ENCODE peak calls at places on chromosomes 2 and 18, in eight cellular contexts. One of them, this sample, is unnamed.

GRCh38 chr2:61135510-61135909 is 26.5 kb upstream of the C2orf74 start:
- DNase-seq in NCI-H2171: no peak
- DNase-seq in stimulated activated CD8-positive, alpha-beta memory T cell treated with anti-CD3 and anti-CD28 coated beads, Interleukin-7, amount 100 ng/mL, for 1 hour: no peak
- DNase-seq in T-helper 2 cell: no peak
- DNase-seq in fibroblast of the aortic adventitia: peak
- DNase-seq in right cardiac atrium: no peak
- DNase-seq in HepG2: peak
- DNase-seq in NCI-H1105 treated with DMSO at 0.1 percent for 48 hours: peak
- DNase-seq in this sample: peak

GRCh38 chr2:239721531-239721930 is 303.6 kb downstream of the NDUFA10 start:
- DNase-seq in NCI-H1105 treated with DMSO at 0.1 percent for 48 hours: no peak
- DNase-seq in HepG2: no peak
- DNase-seq in stimulated activated CD8-positive, alpha-beta memory T cell treated with anti-CD3 and anti-CD28 coated beads, Interleukin-7, amount 100 ng/mL, for 1 hour: no peak
- DNase-seq in T-helper 2 cell: no peak
- DNase-seq in NCI-H2171: no peak
- DNase-seq in right cardiac atrium: peak
- DNase-seq in fibroblast of the aortic adventitia: no peak
- DNase-seq in this sample: no peak

GRCh38 chr2:85582467-85582866 is 1.8 kb upstream of the VAMP5 start:
- DNase-seq in T-helper 2 cell: no peak
- DNase-seq in fibroblast of the aortic adventitia: no peak
- DNase-seq in HepG2: no peak
- DNase-seq in right cardiac atrium: no peak
- DNase-seq in NCI-H2171: no peak
- DNase-seq in NCI-H1105 treated with DMSO at 0.1 percent for 48 hours: no peak
- DNase-seq in stimulated activated CD8-positive, alpha-beta memory T cell treated with anti-CD3 and anti-CD28 coated beads, Interleukin-7, amount 100 ng/mL, for 1 hour: no peak
- DNase-seq in this sample: no peak

GRCh38 chr2:21793461-21793860 is 669.7 kb downstream of the TDRD15 start:
- DNase-seq in NCI-H1105 treated with DMSO at 0.1 percent for 48 hours: no peak
- DNase-seq in HepG2: no peak
- DNase-seq in right cardiac atrium: no peak
- DNase-seq in fibroblast of the aortic adventitia: no peak
- DNase-seq in stimulated activated CD8-positive, alpha-beta memory T cell treated with anti-CD3 and anti-CD28 coated beads, Interleukin-7, amount 100 ng/mL, for 1 hour: no peak
- DNase-seq in T-helper 2 cell: no peak
- DNase-seq in NCI-H2171: no peak
- DNase-seq in this sample: no peak

GRCh38 chr2:67581751-67582150 is 184.6 kb downstream of the ETAA1 start:
- DNase-seq in right cardiac atrium: no peak
- DNase-seq in T-helper 2 cell: no peak
- DNase-seq in stimulated activated CD8-positive, alpha-beta memory T cell treated with anti-CD3 and anti-CD28 coated beads, Interleukin-7, amount 100 ng/mL, for 1 hour: no peak
- DNase-seq in NCI-H2171: no peak
- DNase-seq in NCI-H1105 treated with DMSO at 0.1 percent for 48 hours: no peak
- DNase-seq in fibroblast of the aortic adventitia: no peak
- DNase-seq in HepG2: no peak
- DNase-seq in this sample: no peak

GRCh38 chr2:26598336-26599006 is 42.7 kb downstream of the CIB4 start:
- DNase-seq in HepG2: no peak
- DNase-seq in T-helper 2 cell: no peak
- DNase-seq in NCI-H2171: no peak
- DNase-seq in stimulated activated CD8-positive, alpha-beta memory T cell treated with anti-CD3 and anti-CD28 coated beads, Interleukin-7, amount 100 ng/mL, for 1 hour: no peak
- DNase-seq in fibroblast of the aortic adventitia: no peak
- DNase-seq in right cardiac atrium: no peak
- DNase-seq in NCI-H1105 treated with DMSO at 0.1 percent for 48 hours: no peak
- DNase-seq in this sample: no peak

GRCh38 chr2:207315131-207315530 is 149.4 kb upstream of the KLF7 start:
- DNase-seq in right cardiac atrium: no peak
- DNase-seq in stimulated activated CD8-positive, alpha-beta memory T cell treated with anti-CD3 and anti-CD28 coated beads, Interleukin-7, amount 100 ng/mL, for 1 hour: no peak
- DNase-seq in fibroblast of the aortic adventitia: no peak
- DNase-seq in NCI-H2171: no peak
- DNase-seq in NCI-H1105 treated with DMSO at 0.1 percent for 48 hours: no peak
- DNase-seq in HepG2: no peak
- DNase-seq in T-helper 2 cell: no peak
- DNase-seq in this sample: no peak

GRCh38 chr2:46493241-46493970 is 14.0 kb downstream of the TMEM247 start:
- DNase-seq in fibroblast of the aortic adventitia: peak
- DNase-seq in T-helper 2 cell: no peak
- DNase-seq in right cardiac atrium: no peak
- DNase-seq in NCI-H2171: no peak
- DNase-seq in stimulated activated CD8-positive, alpha-beta memory T cell treated with anti-CD3 and anti-CD28 coated beads, Interleukin-7, amount 100 ng/mL, for 1 hour: no peak
- DNase-seq in NCI-H1105 treated with DMSO at 0.1 percent for 48 hours: no peak
- DNase-seq in HepG2: no peak
- DNase-seq in this sample: no peak

GRCh38 chr2:63881208-63881607 is 39.5 kb downstream of the UGP2 start:
- DNase-seq in T-helper 2 cell: no peak
- DNase-seq in NCI-H2171: no peak
- DNase-seq in HepG2: no peak
- DNase-seq in stimulated activated CD8-positive, alpha-beta memory T cell treated with anti-CD3 and anti-CD28 coated beads, Interleukin-7, amount 100 ng/mL, for 1 hour: no peak
- DNase-seq in fibroblast of the aortic adventitia: no peak
- DNase-seq in right cardiac atrium: no peak
- DNase-seq in NCI-H1105 treated with DMSO at 0.1 percent for 48 hours: no peak
- DNase-seq in this sample: peak

GRCh38 chr18:78601349-78601748 is 378.3 kb upstream of the SALL3 start:
- DNase-seq in T-helper 2 cell: no peak
- DNase-seq in fibroblast of the aortic adventitia: no peak
- DNase-seq in stimulated activated CD8-positive, alpha-beta memory T cell treated with anti-CD3 and anti-CD28 coated beads, Interleukin-7, amount 100 ng/mL, for 1 hour: no peak
- DNase-seq in right cardiac atrium: no peak
- DNase-seq in NCI-H2171: no peak
- DNase-seq in NCI-H1105 treated with DMSO at 0.1 percent for 48 hours: no peak
- DNase-seq in HepG2: no peak
- DNase-seq in this sample: no peak

GRCh38 chr2:18132697-18133096 is 254.2 kb downstream of the KCNS3 start:
- DNase-seq in NCI-H1105 treated with DMSO at 0.1 percent for 48 hours: no peak
- DNase-seq in NCI-H2171: no peak
- DNase-seq in T-helper 2 cell: no peak
- DNase-seq in HepG2: no peak
- DNase-seq in right cardiac atrium: no peak
- DNase-seq in fibroblast of the aortic adventitia: no peak
- DNase-seq in stimulated activated CD8-positive, alpha-beta memory T cell treated with anti-CD3 and anti-CD28 coated beads, Interleukin-7, amount 100 ng/mL, for 1 hour: no peak
- DNase-seq in this sample: no peak

GRCh38 chr18:36181386-36181785 is 5.9 kb upstream of the MOCOS start:
- DNase-seq in NCI-H2171: no peak
- DNase-seq in fibroblast of the aortic adventitia: no peak
- DNase-seq in T-helper 2 cell: no peak
- DNase-seq in right cardiac atrium: no peak
- DNase-seq in NCI-H1105 treated with DMSO at 0.1 percent for 48 hours: no peak
- DNase-seq in stimulated activated CD8-positive, alpha-beta memory T cell treated with anti-CD3 and anti-CD28 coated beads, Interleukin-7, amount 100 ng/mL, for 1 hour: no peak
- DNase-seq in HepG2: peak
- DNase-seq in this sample: no peak

GRCh38 chr2:188819781-188820180 is 154.4 kb upstream of the COL3A1 start:
- DNase-seq in HepG2: no peak
- DNase-seq in NCI-H1105 treated with DMSO at 0.1 percent for 48 hours: no peak
- DNase-seq in right cardiac atrium: no peak
- DNase-seq in T-helper 2 cell: no peak
- DNase-seq in stimulated activated CD8-positive, alpha-beta memory T cell treated with anti-CD3 and anti-CD28 coated beads, Interleukin-7, amount 100 ng/mL, for 1 hour: no peak
- DNase-seq in fibroblast of the aortic adventitia: peak
- DNase-seq in NCI-H2171: no peak
- DNase-seq in this sample: no peak

GRCh38 chr18:75143851-75144250 is 65.1 kb downstream of the PTGR3 start:
- DNase-seq in NCI-H1105 treated with DMSO at 0.1 percent for 48 hours: no peak
- DNase-seq in fibroblast of the aortic adventitia: no peak
- DNase-seq in right cardiac atrium: no peak
- DNase-seq in stimulated activated CD8-positive, alpha-beta memory T cell treated with anti-CD3 and anti-CD28 coated beads, Interleukin-7, amount 100 ng/mL, for 1 hour: no peak
- DNase-seq in HepG2: no peak
- DNase-seq in NCI-H2171: no peak
- DNase-seq in T-helper 2 cell: no peak
- DNase-seq in this sample: no peak

GRCh38 chr2:209976698-209977385 is 25.6 kb upstream of the RPE start:
- DNase-seq in HepG2: no peak
- DNase-seq in NCI-H1105 treated with DMSO at 0.1 percent for 48 hours: no peak
- DNase-seq in stimulated activated CD8-positive, alpha-beta memory T cell treated with anti-CD3 and anti-CD28 coated beads, Interleukin-7, amount 100 ng/mL, for 1 hour: no peak
- DNase-seq in T-helper 2 cell: no peak
- DNase-seq in NCI-H2171: no peak
- DNase-seq in right cardiac atrium: no peak
- DNase-seq in fibroblast of the aortic adventitia: no peak
- DNase-seq in this sample: no peak

GRCh38 chr2:88016948-88017779 is 817 bp upstream of the RNU2-63P start:
- DNase-seq in fibroblast of the aortic adventitia: peak
- DNase-seq in T-helper 2 cell: no peak
- DNase-seq in right cardiac atrium: peak
- DNase-seq in stimulated activated CD8-positive, alpha-beta memory T cell treated with anti-CD3 and anti-CD28 coated beads, Interleukin-7, amount 100 ng/mL, for 1 hour: no peak
- DNase-seq in NCI-H1105 treated with DMSO at 0.1 percent for 48 hours: peak
- DNase-seq in NCI-H2171: peak
- DNase-seq in HepG2: peak
- DNase-seq in this sample: peak

GRCh38 chr2:77712601-77713000 is 190.4 kb upstream of the LRRTM4 start:
- DNase-seq in T-helper 2 cell: no peak
- DNase-seq in NCI-H2171: no peak
- DNase-seq in stimulated activated CD8-positive, alpha-beta memory T cell treated with anti-CD3 and anti-CD28 coated beads, Interleukin-7, amount 100 ng/mL, for 1 hour: no peak
- DNase-seq in HepG2: no peak
- DNase-seq in right cardiac atrium: no peak
- DNase-seq in NCI-H1105 treated with DMSO at 0.1 percent for 48 hours: no peak
- DNase-seq in fibroblast of the aortic adventitia: no peak
- DNase-seq in this sample: no peak

GRCh38 chr2:171225302-171225980 is 64.7 kb upstream of the TLK1 start:
- DNase-seq in right cardiac atrium: no peak
- DNase-seq in fibroblast of the aortic adventitia: peak
- DNase-seq in stimulated activated CD8-positive, alpha-beta memory T cell treated with anti-CD3 and anti-CD28 coated beads, Interleukin-7, amount 100 ng/mL, for 1 hour: no peak
- DNase-seq in T-helper 2 cell: no peak
- DNase-seq in HepG2: peak
- DNase-seq in NCI-H2171: no peak
- DNase-seq in NCI-H1105 treated with DMSO at 0.1 percent for 48 hours: no peak
- DNase-seq in this sample: no peak

GRCh38 chr18:14085770-14086458 is 46.3 kb downstream of the ZNF519 start:
- DNase-seq in NCI-H1105 treated with DMSO at 0.1 percent for 48 hours: no peak
- DNase-seq in fibroblast of the aortic adventitia: no peak
- DNase-seq in right cardiac atrium: peak
- DNase-seq in stimulated activated CD8-positive, alpha-beta memory T cell treated with anti-CD3 and anti-CD28 coated beads, Interleukin-7, amount 100 ng/mL, for 1 hour: no peak
- DNase-seq in NCI-H2171: no peak
- DNase-seq in HepG2: no peak
- DNase-seq in T-helper 2 cell: no peak
- DNase-seq in this sample: no peak

GRCh38 chr2:231924889-231925275 is 1.3 kb downstream of the NPPC start:
- DNase-seq in right cardiac atrium: peak
- DNase-seq in NCI-H2171: no peak
- DNase-seq in NCI-H1105 treated with DMSO at 0.1 percent for 48 hours: no peak
- DNase-seq in T-helper 2 cell: no peak
- DNase-seq in HepG2: no peak
- DNase-seq in fibroblast of the aortic adventitia: no peak
- DNase-seq in stimulated activated CD8-positive, alpha-beta memory T cell treated with anti-CD3 and anti-CD28 coated beads, Interleukin-7, amount 100 ng/mL, for 1 hour: no peak
- DNase-seq in this sample: no peak

GRCh38 chr18:52408800-52409302 is 68.9 kb downstream of the DCC start:
- DNase-seq in T-helper 2 cell: no peak
- DNase-seq in right cardiac atrium: no peak
- DNase-seq in fibroblast of the aortic adventitia: no peak
- DNase-seq in NCI-H2171: no peak
- DNase-seq in NCI-H1105 treated with DMSO at 0.1 percent for 48 hours: no peak
- DNase-seq in HepG2: no peak
- DNase-seq in stimulated activated CD8-positive, alpha-beta memory T cell treated with anti-CD3 and anti-CD28 coated beads, Interleukin-7, amount 100 ng/mL, for 1 hour: no peak
- DNase-seq in this sample: no peak

GRCh38 chr2:55408098-55408882 is 11.4 kb downstream of the CCDC88A start:
- DNase-seq in NCI-H2171: no peak
- DNase-seq in right cardiac atrium: no peak
- DNase-seq in stimulated activated CD8-positive, alpha-beta memory T cell treated with anti-CD3 and anti-CD28 coated beads, Interleukin-7, amount 100 ng/mL, for 1 hour: no peak
- DNase-seq in HepG2: no peak
- DNase-seq in fibroblast of the aortic adventitia: peak
- DNase-seq in T-helper 2 cell: no peak
- DNase-seq in NCI-H1105 treated with DMSO at 0.1 percent for 48 hours: no peak
- DNase-seq in this sample: no peak

This sample was measured in NCI-H345.